ENCODE peak calls at places on chromosomes 1 and 21, in seven cellular contexts. C is body of pancreas, U is IMR-90, E is Peyer's patch, Q is ovary, T is spleen, H is GM12892. W is an unnamed sample.

GRCh38 chr1:2294033-2294640 is 66.0 kb downstream of the SKI start:
- DNase-seq in E (no peak), U (peak), H (no peak), C (no peak), Q (no peak), T (no peak), W (no peak)

GRCh38 chr1:39645411-39646043 is 6.1 kb upstream of the HEYL start:
- DNase-seq in U (no peak), C (peak), T (no peak), E (no peak), Q (no peak), H (no peak), W (no peak)

GRCh38 chr1:91783423-91784162 is 102.4 kb downstream of the TGFBR3 start:
- DNase-seq in T (no peak), H (no peak), E (no peak), C (no peak), Q (no peak), U (peak), W (no peak)

GRCh38 chr1:167631987-167632680 is 2.1 kb downstream of the RCSD1 start:
- DNase-seq in E (peak), H (no peak), Q (no peak), U (no peak), T (peak), C (no peak), W (no peak)

GRCh38 chr1:66231162-66232077 is 302.5 kb upstream of the SGIP1 start:
- DNase-seq in T (no peak), U (peak), C (no peak), H (no peak), E (no peak), Q (no peak), W (no peak)

GRCh38 chr1:202192770-202193613 is 607 bp upstream of the LGR6 start:
- DNase-seq in E (peak), Q (peak), U (peak), T (peak), H (peak), C (peak), W (peak)

GRCh38 chr21:46154955-46155513 is 345 bp downstream of the FTCD start:
- DNase-seq in T (no peak), Q (peak), U (no peak), H (no peak), C (peak), E (no peak), W (peak)

GRCh38 chr1:102191723-102192122 is 195.0 kb upstream of the OLFM3 start:
- DNase-seq in C (peak), H (no peak), Q (no peak), E (no peak), T (no peak), U (no peak), W (peak)

GRCh38 chr1:186418503-186418902 is 42.4 kb downstream of the PDC start:
- DNase-seq in C (no peak), U (peak), T (no peak), Q (no peak), E (no peak), H (no peak), W (no peak)

GRCh38 chr1:194225781-194226180 is 1039.4 kb upstream of the B3GALT2 start:
- DNase-seq in U (no peak), C (no peak), E (no peak), T (no peak), H (no peak), Q (no peak), W (no peak)

GRCh38 chr1:87402192-87403046 is 73.7 kb downstream of the LMO4 start:
- DNase-seq in C (no peak), E (no peak), Q (no peak), U (peak), T (no peak), H (no peak), W (no peak)

GRCh38 chr1:47830856-47831255 is 166.3 kb downstream of the TRABD2B start:
- DNase-seq in C (no peak), E (no peak), T (no peak), H (no peak), Q (no peak), U (no peak), W (no peak)

GRCh38 chr21:43779660-43780059 is 3.6 kb upstream of the CSTB start:
- DNase-seq in T (no peak), U (no peak), C (no peak), Q (no peak), E (no peak), H (no peak), W (no peak)

GRCh38 chr1:196148367-196148970 is 459.8 kb downstream of the KCNT2 start:
- DNase-seq in H (no peak), Q (no peak), E (no peak), T (no peak), U (peak), C (no peak), W (no peak)

GRCh38 chr1:207026177-207026576 is 6.4 kb downstream of the C1orf116 start:
- DNase-seq in U (no peak), Q (no peak), C (no peak), H (no peak), T (no peak), E (no peak), W (no peak)

GRCh38 chr21:33229776-33230517 is at the start of gene IFNAR2:
- DNase-seq in T (peak), H (peak), U (peak), C (peak), Q (peak), E (peak), W (peak)

GRCh38 chr1:174265273-174265672 is 106.0 kb downstream of the RABGAP1L start:
- DNase-seq in T (no peak), U (no peak), Q (no peak), E (no peak), H (no peak), C (no peak), W (no peak)

GRCh38 chr1:226121587-226122400 is 59.3 kb downstream of the H3-3A start:
- DNase-seq in U (peak), H (peak), E (peak), C (peak), Q (peak), T (peak), W (peak)

GRCh38 chr1:117209094-117209493 is 1.6 kb downstream of the VTCN1 start:
- DNase-seq in Q (no peak), E (no peak), H (no peak), C (peak), T (no peak), U (no peak), W (no peak)

GRCh38 chr1:67679691-67680090 is 5.3 kb upstream of the GADD45A start:
- DNase-seq in U (peak), Q (no peak), H (no peak), C (no peak), E (no peak), T (no peak), W (no peak)

GRCh38 chr1:63601061-63601460 is 7.8 kb downstream of the PGM1 start:
- DNase-seq in U (no peak), T (no peak), E (no peak), Q (no peak), H (no peak), C (no peak), W (no peak)

GRCh38 chr1:244439391-244440032 is 12.2 kb downstream of the ADSS2 start:
- DNase-seq in Q (no peak), E (no peak), T (no peak), H (no peak), C (no peak), U (no peak), W (no peak)

GRCh38 chr1:93453911-93454310 is 6.0 kb downstream of the FNBP1L start:
- DNase-seq in Q (no peak), E (no peak), C (no peak), T (no peak), H (no peak), U (no peak), W (no peak)

GRCh38 chr1:163589735-163590134 is 268.0 kb downstream of the NUF2 start:
- DNase-seq in C (no peak), H (no peak), T (no peak), Q (no peak), U (no peak), E (no peak), W (no peak)

GRCh38 chr1:22754824-22755223 is 44.2 kb downstream of the EPHB2 start:
- DNase-seq in E (no peak), Q (no peak), U (no peak), C (no peak), T (no peak), H (no peak), W (no peak)

GRCh38 chr1:169484683-169485426 is 889 bp downstream of the SLC19A2 start:
- DNase-seq in T (no peak), H (no peak), C (peak), U (peak), Q (peak), E (peak), W (peak)

GRCh38 chr1:236875975-236876374 is 80.9 kb downstream of the MTR start:
- DNase-seq in Q (no peak), U (peak), E (no peak), H (no peak), C (no peak), T (no peak), W (no peak)

GRCh38 chr1:53408013-53408754 is 51.0 kb upstream of the DMRTB1 start:
- DNase-seq in E (no peak), Q (no peak), H (no peak), U (peak), T (no peak), C (no peak), W (no peak)

GRCh38 chr1:219676012-219676770 is 63.3 kb upstream of the ZC3H11B start:
- DNase-seq in Q (no peak), H (no peak), C (no peak), U (peak), E (no peak), T (no peak), W (no peak)

DNA sequence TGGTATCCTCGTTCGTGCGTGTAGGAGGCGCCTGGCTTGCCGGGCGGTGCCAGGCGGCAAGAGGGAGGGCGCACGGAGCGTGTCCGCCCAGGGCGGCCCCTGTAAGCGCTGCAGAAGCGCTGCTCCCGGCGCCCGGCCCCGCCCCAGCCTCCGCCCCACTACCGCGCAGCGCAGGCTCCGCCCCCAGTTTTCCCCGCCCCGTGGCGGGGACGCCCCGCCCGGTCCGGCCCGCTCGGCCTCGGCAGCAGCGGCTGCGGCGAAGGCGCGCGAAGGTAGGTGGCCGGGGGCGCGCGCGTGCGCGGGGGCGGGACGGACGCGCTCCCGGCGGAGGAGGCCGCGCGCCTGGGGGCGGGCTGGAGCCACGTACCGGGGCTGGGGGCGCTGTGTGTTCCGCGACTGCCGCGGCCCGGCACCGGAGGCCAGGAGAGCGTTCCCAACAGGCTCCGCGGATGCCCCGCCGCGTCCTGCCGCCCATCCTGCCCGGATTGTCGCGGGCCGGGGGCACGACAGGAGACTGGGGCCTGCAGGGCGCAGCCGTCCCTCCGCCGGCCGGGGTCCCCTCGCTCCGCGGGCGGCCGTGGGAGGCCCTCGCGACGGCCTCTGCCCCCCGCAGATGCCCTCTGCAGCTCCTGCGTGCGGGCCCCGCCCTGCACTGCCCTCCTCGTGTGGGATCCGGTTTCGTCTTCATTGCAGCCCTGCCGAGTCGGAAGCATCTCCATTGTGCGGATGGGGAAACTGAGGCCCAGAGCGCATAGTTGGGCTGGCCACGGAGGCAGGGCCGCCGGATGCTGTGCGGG is 7.7 kb upstream of the CROCC start:
- DNase-seq in Q (peak), E (peak), U (peak), C (peak), H (peak), T (peak), W (peak)
- TF ChIP-seq POLR2A in Q (peak), E (peak), U (peak), C (peak), H (no peak), T (no peak), W (no peak)

DNA sequence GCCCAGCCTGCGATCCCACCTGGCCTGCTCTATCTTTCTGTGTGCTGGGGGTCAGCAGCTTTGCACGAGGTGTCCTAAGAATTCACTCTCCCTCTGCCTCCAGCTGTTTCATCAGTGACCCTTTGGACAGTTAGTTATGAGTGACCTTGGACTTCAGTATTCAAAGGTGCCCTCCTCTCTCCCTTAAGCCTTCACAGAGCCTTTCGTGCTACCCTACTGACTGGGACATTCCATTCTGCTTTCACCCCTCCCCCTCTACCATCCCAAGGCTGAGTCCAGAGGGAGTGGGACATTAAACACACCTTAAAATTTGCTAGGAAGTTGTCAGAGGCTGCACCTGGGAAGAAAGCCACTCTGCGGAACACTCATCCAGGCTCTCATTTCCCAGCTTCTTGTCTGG is 171.9 kb downstream of the CLIC6 start:
- DNase-seq in C (no peak), U (no peak), H (no peak), Q (no peak), T (no peak), E (no peak), W (no peak)
- TF ChIP-seq POLR2A in C (no peak), U (no peak), H (no peak), Q (no peak), T (no peak), E (no peak), W (no peak)

GRCh38 chr1:11797525-11798216 is 8.1 kb downstream of the MTHFR start:
- DNase-seq in Q (peak), H (no peak), T (peak), E (no peak), C (peak), U (peak), W (peak)
- TF ChIP-seq POLR2A in Q (no peak), H (no peak), T (no peak), E (no peak), C (no peak), U (no peak), W (no peak)

DNA sequence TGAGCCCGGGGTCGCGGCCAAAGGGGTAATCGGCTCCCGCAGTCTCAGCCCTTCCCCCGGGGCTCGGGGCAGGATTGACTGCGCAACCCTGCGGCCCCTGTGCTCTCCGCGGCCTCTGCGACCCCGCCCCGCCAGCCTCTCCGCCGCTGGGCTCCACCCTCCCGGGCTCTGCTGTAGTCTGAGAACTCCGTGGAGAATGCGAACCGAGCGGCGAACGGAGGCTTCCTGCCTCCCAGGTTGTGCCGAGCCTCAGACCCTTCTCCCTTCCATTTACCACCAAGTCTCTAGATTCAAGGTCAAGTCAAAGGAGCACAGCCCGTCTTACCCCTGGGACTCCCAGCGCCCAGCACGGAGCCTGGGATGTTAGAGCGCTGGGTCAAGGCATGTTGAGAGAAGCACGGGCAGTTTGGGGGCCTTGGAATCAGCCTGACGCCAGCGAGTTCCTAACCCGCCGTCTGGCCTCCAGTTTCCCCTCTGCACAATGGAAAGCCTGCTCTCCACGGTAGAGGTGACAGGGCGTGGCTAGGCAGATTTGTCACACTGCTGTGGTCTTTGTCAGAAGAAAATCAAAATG is 3.0 kb downstream of the ATP2B4 start:
- DNase-seq in H (peak), E (peak), T (peak), C (peak), Q (peak), U (peak), W (peak)
- TF ChIP-seq POLR2A in H (peak), E (peak), T (no peak), C (peak), Q (peak), U (peak), W (no peak)

DNA sequence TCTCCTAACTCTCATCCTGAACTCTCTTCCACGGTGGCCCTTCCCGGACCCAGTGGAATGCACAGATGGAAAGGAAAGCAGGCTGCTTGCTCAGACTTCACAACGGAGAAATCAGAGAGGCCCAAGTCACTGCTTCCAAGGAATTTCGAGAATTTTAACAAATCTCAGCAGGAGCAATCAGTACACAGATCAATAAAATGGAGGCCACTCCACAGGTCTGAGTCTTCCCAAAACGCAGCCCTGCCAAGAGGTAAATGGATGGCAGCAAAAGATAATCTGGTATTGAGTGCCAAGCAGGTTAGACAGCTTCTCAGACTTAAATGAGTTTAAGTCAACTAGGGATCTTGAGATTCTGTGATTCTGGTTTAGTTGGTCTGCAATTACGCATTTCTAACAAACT is 81.1 kb upstream of the TIAM1 start:
- DNase-seq in E (no peak), T (no peak), U (no peak), Q (no peak), H (no peak), C (no peak), W (no peak)
- TF ChIP-seq POLR2A in E (no peak), T (no peak), U (no peak), Q (no peak), H (no peak), C (no peak), W (no peak)

GRCh38 chr1:3734602-3735001 is 17.6 kb upstream of the CCDC27 start:
- DNase-seq in E (no peak), H (no peak), T (no peak), C (no peak), Q (no peak), U (no peak), W (no peak)
- TF ChIP-seq POLR2A in E (no peak), H (no peak), T (no peak), C (no peak), Q (no peak), U (no peak), W (no peak)

GRCh38 chr21:38857152-38857825 is 51.6 kb downstream of the ETS2 start:
- DNase-seq in H (no peak), T (no peak), U (no peak), E (no peak), C (no peak), Q (no peak), W (no peak)
- TF ChIP-seq POLR2A in H (no peak), T (no peak), U (no peak), E (no peak), C (no peak), Q (no peak), W (no peak)

DNA sequence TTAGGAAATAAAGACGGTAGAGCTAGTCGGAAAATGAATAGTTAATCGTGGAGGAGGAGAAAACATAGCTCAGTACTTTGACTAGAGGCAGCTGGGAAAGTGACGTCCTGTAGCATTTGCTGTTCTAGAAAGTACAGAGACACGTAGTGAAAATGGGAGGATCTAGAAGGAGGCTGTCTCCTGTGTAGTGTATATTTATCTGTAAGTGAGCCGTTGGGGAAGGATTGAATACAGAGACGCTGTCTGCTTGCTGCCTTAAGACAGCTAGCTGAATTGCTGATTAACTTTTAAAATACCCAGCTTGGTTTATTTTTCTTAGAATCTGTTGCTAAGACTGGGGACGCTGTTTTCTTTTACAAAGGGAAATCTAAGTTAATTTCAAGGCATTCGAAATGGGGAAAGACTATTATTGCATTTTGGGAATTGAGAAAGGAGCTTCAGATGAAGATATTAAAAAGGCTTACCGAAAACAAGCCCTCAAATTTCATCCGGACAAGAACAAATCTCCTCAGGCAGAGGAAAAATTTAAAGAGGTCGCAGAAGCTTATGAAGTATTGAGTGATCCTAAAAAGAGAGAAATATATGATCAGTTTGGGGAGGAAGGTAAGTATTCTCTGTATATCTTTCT is at the start of gene DNAJB4:
- DNase-seq in U (peak), E (peak), Q (peak), T (no peak), H (peak), C (peak), W (peak)
- TF ChIP-seq POLR2A in U (peak), E (peak), Q (peak), T (peak), H (no peak), C (peak), W (peak)

DNA sequence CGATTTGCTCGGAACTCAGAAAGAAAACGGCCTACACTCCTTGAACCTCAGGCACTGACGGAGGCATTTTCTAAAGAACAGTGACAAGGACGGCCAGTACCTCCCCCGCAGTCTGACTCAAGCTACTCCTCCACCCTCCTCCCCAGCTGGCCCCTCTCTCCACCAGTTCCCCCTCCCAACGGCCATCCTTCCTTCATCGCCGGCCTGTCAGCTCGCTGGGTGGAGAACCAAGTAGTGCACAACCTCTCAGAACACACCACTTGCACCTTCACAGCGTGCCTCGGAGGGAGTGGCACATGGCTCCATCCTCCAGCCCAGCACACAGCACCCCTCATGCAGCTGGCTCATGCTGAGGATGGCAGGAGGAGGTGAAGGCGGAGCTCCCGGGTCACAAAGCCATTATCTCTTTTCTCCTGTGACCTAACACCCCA is 58.8 kb downstream of the TOR1AIP2 start:
- DNase-seq in Q (peak), H (no peak), T (peak), C (no peak), U (peak), E (no peak), W (peak)
- TF ChIP-seq POLR2A in Q (no peak), H (no peak), T (no peak), C (no peak), U (no peak), E (no peak), W (no peak)

W was measured in testis.